ENCODE peak calls at places on chromosomes 1 and 21, in six cellular contexts. P is CD8-positive, alpha-beta T cell; R is psoas muscle; E is hepatocyte; T is endodermal cell; S is esophagus squamous epithelium. O is an unnamed sample.
A peak's percentile ranks its signal among the peaks of the same experiment; 100 is the strongest.

GRCh38 chr1:29802181-29803068 is 566.1 kb downstream of the PTPRU start:
- DNase-seq in R (no peak), S (no peak), E (no peak), T (no peak), P (no peak), O (no peak)

GRCh38 chr1:214344897-214345296 is 63.9 kb downstream of the SMYD2 start:
- DNase-seq in S (no peak), P (no peak), R (no peak), T (no peak), E (no peak), O (no peak)

GRCh38 chr1:213905315-213905714 is 82.5 kb upstream of the PROX1 start:
- DNase-seq in S (no peak), E (no peak), R (peak; percentile 58), P (no peak), T (no peak), O (no peak)

GRCh38 chr1:156379420-156380165 is 10.6 kb downstream of the RHBG start:
- DNase-seq in E (peak; percentile 57), S (no peak), T (peak; percentile 77), R (no peak), P (no peak), O (no peak)

GRCh38 chr1:160637065-160637464 is 9.8 kb downstream of the SLAMF1 start:
- DNase-seq in S (no peak), P (no peak), R (no peak), T (no peak), E (no peak), O (no peak)

GRCh38 chr1:183812686-183813569 is 8.0 kb downstream of the RGL1 start:
- DNase-seq in P (no peak), E (peak; percentile 48), T (peak; percentile 89), R (no peak), S (no peak), O (no peak)

GRCh38 chr1:117609471-117609911 is 3.6 kb downstream of the TENT5C start:
- DNase-seq in P (no peak), E (no peak), R (peak; percentile 79), S (no peak), T (peak; percentile 35), O (peak; percentile 73)

GRCh38 chr1:25549273-25550154 is 6.1 kb downstream of the LDLRAP1 start:
- DNase-seq in S (no peak), T (peak; percentile 46), R (peak; percentile 80), P (peak; percentile 70), E (peak; percentile 74), O (peak; percentile 80)

GRCh38 chr1:150259758-150260669 is 2.4 kb downstream of the CA14 start:
- DNase-seq in P (no peak), T (peak; percentile 92), E (peak; percentile 73), R (no peak), S (no peak), O (no peak)

GRCh38 chr1:159753386-159753785 is 27.4 kb upstream of the DUSP23 start:
- DNase-seq in T (no peak), P (no peak), S (no peak), R (no peak), E (no peak), O (no peak)

GRCh38 chr1:235972316-235973090 is 92.4 kb downstream of the NID1 start:
- DNase-seq in E (peak; percentile 25), P (no peak), S (no peak), T (no peak), R (no peak), O (no peak)

GRCh38 chr1:104018922-104019674 is 269.4 kb downstream of the AMY1C start:
- DNase-seq in R (no peak), S (no peak), E (no peak), T (peak; percentile 63), P (no peak), O (no peak)

GRCh38 chr21:45748593-45748992 is 105.1 kb downstream of the PCBP3 start:
- DNase-seq in P (no peak), E (no peak), T (no peak), S (no peak), R (no peak), O (no peak)

GRCh38 chr1:161071886-161072371 is 2.2 kb upstream of the ARHGAP30 start:
- DNase-seq in R (peak; percentile 72), P (peak; percentile 25), S (no peak), E (peak; percentile 74), T (peak; percentile 90), O (no peak)

GRCh38 chr1:151058682-151059341 is 610 bp downstream of the CDC42SE1 start:
- DNase-seq in R (no peak), P (no peak), E (peak; percentile 72), S (no peak), T (peak; percentile 77), O (no peak)

GRCh38 chr21:36579898-36580297 is 100.0 kb upstream of the CLDN14 start:
- DNase-seq in S (no peak), R (no peak), T (no peak), E (no peak), P (no peak), O (no peak)

GRCh38 chr1:36752891-36753361 is 270.2 kb upstream of the CSF3R start:
- DNase-seq in R (no peak), T (peak; percentile 51), S (no peak), P (no peak), E (no peak), O (no peak)

GRCh38 chr1:39398278-39399010 is 93.0 kb upstream of the BMP8A start:
- DNase-seq in S (no peak), P (no peak), E (peak; percentile 84), R (peak; percentile 60), T (peak; percentile 87), O (peak; percentile 93)

GRCh38 chr1:107000907-107001306 is 55.6 kb upstream of the PRMT6 start:
- DNase-seq in S (no peak), P (no peak), E (no peak), R (no peak), T (no peak), O (no peak)

GRCh38 chr1:203743101-203743501 is 21.9 kb upstream of the LAX1 start:
- DNase-seq in E (no peak), P (no peak), T (no peak), R (no peak), S (no peak), O (no peak)

GRCh38 chr21:37181059-37181458 is 86.1 kb downstream of the VPS26C start:
- DNase-seq in S (no peak), P (no peak), T (no peak), E (no peak), R (peak; percentile 56), O (no peak)

GRCh38 chr1:203324103-203325003 is 19.0 kb downstream of the BTG2 start:
- DNase-seq in E (no peak), T (no peak), S (no peak), R (no peak), P (peak; percentile 39), O (no peak)

DNA sequence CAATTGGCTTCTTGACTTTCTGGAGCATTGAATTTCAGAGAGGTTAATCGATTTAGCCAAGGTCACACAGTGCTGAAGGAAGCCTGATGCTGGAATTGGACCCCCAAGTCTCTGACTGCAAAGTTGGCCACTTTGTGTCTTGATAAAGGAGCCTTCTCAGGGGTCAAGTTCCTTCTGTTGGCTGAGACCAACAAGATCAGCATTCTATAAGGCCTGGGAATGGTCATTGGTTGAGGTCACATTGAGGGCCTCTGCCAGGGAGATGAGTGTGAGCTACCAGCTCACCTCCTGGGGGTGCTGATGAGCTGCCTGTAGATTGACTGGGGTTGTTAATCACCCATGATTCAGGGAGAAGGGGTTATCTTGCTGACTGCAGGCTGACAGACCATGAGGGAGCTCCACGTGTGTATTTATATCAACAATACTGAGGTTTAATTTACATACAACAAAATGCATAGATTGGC is 54.5 kb downstream of the RPS6KA1 start:
- DNase-seq in P (no peak), E (no peak), R (no peak), S (no peak), T (peak; percentile 86), O (no peak)
- TF ChIP-seq CTCF in P (no peak), E (no peak), R (no peak), S (peak; percentile 23), T (peak; percentile 75), O (no peak)

GRCh38 chr1:202130275-202130646 is 7.5 kb downstream of the GPR37L1 start:
- DNase-seq in T (peak; percentile 50), R (no peak), P (no peak), E (no peak), S (no peak), O (no peak)

GRCh38 chr1:202133016-202133415 is 10.3 kb downstream of the GPR37L1 start:
- DNase-seq in T (no peak), R (peak; percentile 71), E (peak; percentile 4), P (no peak), S (no peak), O (no peak)

GRCh38 chr1:202129453-202130274 is 6.9 kb downstream of the GPR37L1 start:
- DNase-seq in S (no peak), E (peak; percentile 3), R (no peak), P (no peak), T (peak; percentile 41), O (peak; percentile 69)

GRCh38 chr1:202131956-202132821 is 9.5 kb downstream of the GPR37L1 start:
- DNase-seq in P (no peak), S (no peak), T (peak; percentile 55), E (no peak), R (peak; percentile 87), O (peak; percentile 79)

DNA sequence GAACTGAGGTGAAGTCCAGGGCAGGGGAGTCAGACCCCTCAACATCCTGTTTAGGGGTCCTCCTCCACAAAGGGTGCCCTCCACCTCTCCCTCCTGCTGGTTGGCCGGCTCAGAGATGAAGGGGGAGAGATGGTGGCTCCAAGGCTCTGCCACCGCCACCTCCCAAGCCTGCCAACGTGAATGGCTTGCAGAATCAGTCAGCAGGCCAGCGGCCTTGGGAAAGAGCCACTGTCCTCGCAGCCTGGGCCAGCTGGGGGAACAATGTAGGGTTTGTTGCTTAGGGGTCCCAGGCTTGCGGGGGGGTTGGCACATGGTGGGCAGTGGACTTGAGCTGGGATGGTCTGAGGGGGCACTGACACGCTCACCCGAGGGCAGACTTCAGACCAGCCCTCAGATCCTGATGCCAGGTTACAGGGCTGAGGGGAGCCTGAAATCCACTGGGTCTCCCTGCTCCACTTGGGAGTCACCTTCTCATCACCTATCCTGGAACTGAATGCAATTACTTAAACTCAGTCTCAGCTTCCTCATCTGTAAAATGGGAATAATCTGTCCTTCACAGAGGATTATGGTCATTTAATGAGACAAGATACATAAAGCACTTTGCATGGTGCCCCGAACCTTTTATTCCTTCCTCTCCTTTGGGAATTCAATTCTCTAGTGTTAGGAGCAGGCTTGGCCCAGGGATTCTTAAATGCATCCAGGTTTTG is 8.3 kb downstream of the GPR37L1 start:
- DNase-seq in P (no peak), T (no peak), R (no peak), S (no peak), E (no peak), O (no peak)
- H3K27ac ChIP-seq in P (no peak overlapping the region), T (peak overlapping the region; percentile 51), R (no peak overlapping the region), S (peak overlapping the region; percentile 97), E (no peak overlapping the region), O (peak overlapping the region; percentile 89)

DNA sequence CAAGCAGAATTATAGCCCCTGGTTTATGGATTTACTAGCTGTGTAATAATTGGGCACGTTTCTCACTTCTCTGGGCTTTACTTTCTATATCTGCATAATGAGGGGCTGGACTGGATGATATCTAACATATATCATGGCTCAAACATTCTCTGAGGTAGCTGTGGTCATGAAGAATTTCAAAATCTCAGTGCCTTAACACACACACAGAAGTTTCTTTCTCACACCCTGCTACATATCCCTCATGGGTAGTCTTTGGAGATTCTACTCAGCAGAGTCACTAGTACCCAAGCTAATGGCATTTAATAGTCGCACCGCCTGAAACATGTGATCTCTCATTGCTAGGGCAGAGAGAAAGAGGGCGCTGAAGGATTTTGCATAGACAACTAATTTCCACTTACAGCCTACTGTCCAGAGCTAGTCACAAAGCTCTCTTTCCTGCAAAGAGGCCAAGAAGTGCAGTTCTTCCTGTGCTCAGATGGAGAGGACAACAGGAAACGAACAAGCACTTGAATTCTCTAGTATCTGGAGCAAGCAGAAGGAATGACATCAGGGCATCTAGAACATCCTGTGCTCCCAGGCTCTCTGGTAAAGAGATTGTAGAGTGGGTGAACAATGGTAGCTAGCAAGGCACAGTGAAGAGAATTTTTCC is 183.5 kb upstream of the PTBP2 start:
- DNase-seq in E (peak; percentile 46), P (no peak), T (peak; percentile 53), S (no peak), R (no peak), O (peak; percentile 65)
- TF ChIP-seq CTCF in E (peak; percentile 20), P (no peak), T (peak; percentile 33), S (no peak), R (no peak), O (no peak)

GRCh38 chr1:99970713-99971255 is 988 bp downstream of the SLC35A3 start:
- DNase-seq in P (no peak), S (no peak), E (no peak), R (no peak), T (no peak), O (no peak)
- H3K27ac ChIP-seq in P (peak overlapping the region; percentile 77), S (peak overlapping the region; percentile 89), E (peak overlapping the region; percentile 98), R (peak overlapping the region; percentile 74), T (no peak overlapping the region), O (no peak overlapping the region)

O was measured in ascending aorta.